ENCODE peak calls at places on chromosome 16, in four cellular contexts. J, Q, O and D are unnamed samples.

GRCh38 chr16:66964049-66964448 is 3.0 kb downstream of the CES3 start:
- DNase-seq in J (no peak), Q (no peak), O (no peak), D (no peak)

GRCh38 chr16:51569204-51569911 is 418.3 kb upstream of the SALL1 start:
- DNase-seq in J (peak; percentile 10), Q (no peak), O (peak; percentile 89), D (no peak)

GRCh38 chr16:1171854-1172428 is 19.0 kb downstream of the CACNA1H start:
- DNase-seq in J (no peak), Q (no peak), O (no peak), D (no peak)

GRCh38 chr16:47732806-47733150 is 271.6 kb downstream of the PHKB start:
- DNase-seq in J (peak; percentile 11), Q (peak; percentile 57), O (peak; percentile 85), D (no peak)

GRCh38 chr16:88448461-88449266 is 4.4 kb upstream of the ZFPM1 start:
- DNase-seq in J (no peak), Q (no peak), O (no peak), D (no peak)

GRCh38 chr16:78729687-78730086 is 630.2 kb downstream of the WWOX start:
- DNase-seq in J (no peak), Q (no peak), O (no peak), D (no peak)

GRCh38 chr16:74275031-74275636 is 21.5 kb upstream of the PSMD7 start:
- DNase-seq in J (peak; percentile 38), Q (peak; percentile 45), O (no peak), D (no peak)

GRCh38 chr16:68719993-68720489 is 17.1 kb upstream of the CDH1 start:
- DNase-seq in J (no peak), Q (no peak), O (no peak), D (no peak)

GRCh38 chr16:51151435-51151950 is 423 bp upstream of the SALL1 start:
- DNase-seq in J (no peak), Q (no peak), O (no peak), D (no peak)

GRCh38 chr16:1293921-1294656 is 15.3 kb upstream of the UBE2I start:
- DNase-seq in J (no peak), Q (peak; percentile 44), O (no peak), D (no peak)

GRCh38 chr16:57901480-57902069 is 69.4 kb downstream of the CNGB1 start:
- DNase-seq in J (no peak), Q (no peak), O (no peak), D (no peak)

GRCh38 chr16:7866144-7866543 is 533.5 kb downstream of the RBFOX1 start:
- DNase-seq in J (no peak), Q (no peak), O (no peak), D (no peak)

GRCh38 chr16:53754938-53755910 is 51.3 kb downstream of the FTO start:
- DNase-seq in J (no peak), Q (no peak), O (peak; percentile 92), D (peak; percentile 26)

GRCh38 chr16:728890-729744 is 2.2 kb downstream of the HAGHL start:
- DNase-seq in J (no peak), Q (peak; percentile 29), O (no peak), D (no peak)

GRCh38 chr16:1106659-1107058 is 10.6 kb upstream of the C1QTNF8 start:
- DNase-seq in J (no peak), Q (no peak), O (no peak), D (no peak)

GRCh38 chr16:88940196-88941050 is 36.6 kb downstream of the CBFA2T3 start:
- DNase-seq in J (no peak), Q (no peak), O (no peak), D (no peak)

GRCh38 chr16:47413041-47413440 is 47.8 kb downstream of the ITFG1 start:
- DNase-seq in J (no peak), Q (no peak), O (no peak), D (no peak)

GRCh38 chr16:79580465-79581200 is 19.9 kb downstream of the MAF start:
- DNase-seq in J (no peak), Q (no peak), O (no peak), D (no peak)

GRCh38 chr16:35525979-35526590 is 2066.7 kb downstream of the TP53TG3F start:
- DNase-seq in J (no peak), Q (peak; percentile 41), O (no peak), D (no peak)

GRCh38 chr16:56600398-56600999 is 7.9 kb upstream of the MT2A start:
- DNase-seq in J (peak; percentile 87), Q (peak; percentile 48), O (peak; percentile 48), D (no peak)

GRCh38 chr16:58196898-58197313 is 1.0 kb downstream of the CSNK2A2 start:
- DNase-seq in J (no peak), Q (no peak), O (peak; percentile 11), D (no peak)

GRCh38 chr16:14371778-14372431 is 258.2 kb downstream of the PARN start:
- DNase-seq in J (no peak), Q (no peak), O (no peak), D (no peak)

GRCh38 chr16:64416232-64417010 is 705.4 kb downstream of the CDH11 start:
- DNase-seq in J (no peak), Q (no peak), O (peak; percentile 12), D (no peak)

GRCh38 chr16:512802-513201 is 14.7 kb upstream of the CAPN15 start:
- DNase-seq in J (no peak), Q (no peak), O (no peak), D (no peak)

GRCh38 chr16:55475919-55476318 is 3.1 kb upstream of the MMP2 start:
- DNase-seq in J (no peak), Q (no peak), O (no peak), D (peak; percentile 39)

GRCh38 chr16:66416136-66416535 is 11.0 kb upstream of the BEAN1 start:
- DNase-seq in J (no peak), Q (peak; percentile 44), O (no peak), D (no peak)

GRCh38 chr16:29316673-29317237 is 89.8 kb downstream of the NPIPB11 start:
- DNase-seq in J (no peak), Q (no peak), O (no peak), D (no peak)

DNA sequence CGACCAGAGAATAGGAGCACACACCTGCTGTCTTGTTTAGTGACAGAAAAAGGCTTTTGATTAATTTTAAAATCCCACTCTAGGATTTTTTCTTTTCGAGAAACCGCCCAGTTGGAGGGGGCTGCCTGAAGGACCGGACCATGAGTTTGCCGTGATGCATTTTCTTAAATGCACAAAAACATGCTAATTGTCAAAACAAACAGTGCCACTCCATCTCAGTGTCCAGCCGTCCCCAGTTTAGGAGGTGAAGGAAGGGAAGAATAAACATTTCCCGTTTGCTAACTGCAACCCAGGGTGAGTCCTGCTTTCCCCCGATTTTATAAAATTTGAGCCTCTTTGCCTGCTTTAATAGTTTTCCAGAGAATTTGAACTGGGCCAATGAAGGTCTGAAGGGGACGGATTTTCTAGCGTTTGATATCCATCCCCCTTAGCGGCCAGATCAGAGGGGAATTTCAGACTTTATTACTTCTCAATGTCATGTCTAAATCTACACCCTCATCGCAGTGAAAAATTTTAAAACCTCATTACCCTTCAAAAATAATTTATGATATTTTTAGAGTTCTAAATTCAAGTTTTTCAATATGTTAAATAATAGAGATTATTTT is 3.3 kb downstream of the FOXC2 start:
- DNase-seq in J (no peak), Q (no peak), O (no peak), D (no peak)
- H3K27ac ChIP-seq in J (peak overlapping the region; percentile 10), Q (no peak overlapping the region), O (no peak overlapping the region), D (no peak overlapping the region)

GRCh38 chr16:15836074-15836473 is 20.8 kb downstream of the MYH11 start:
- DNase-seq in J (no peak), Q (no peak), O (no peak), D (no peak)
- H3K4me1 ChIP-seq in J (no peaks in the 10 kb centered on the region), Q (no peaks in the 10 kb centered on the region), O (no peaks in the 10 kb centered on the region), D (no peaks in the 10 kb centered on the region)

GRCh38 chr16:85151079-85151602 is 38.9 kb upstream of the CIBAR2 start:
- DNase-seq in J (no peak), Q (no peak), O (no peak), D (no peak)
- H3K27ac ChIP-seq in J (peak overlapping the region; percentile 81), Q (no peak overlapping the region), O (no peak overlapping the region), D (peak overlapping the region; percentile 97)

DNA sequence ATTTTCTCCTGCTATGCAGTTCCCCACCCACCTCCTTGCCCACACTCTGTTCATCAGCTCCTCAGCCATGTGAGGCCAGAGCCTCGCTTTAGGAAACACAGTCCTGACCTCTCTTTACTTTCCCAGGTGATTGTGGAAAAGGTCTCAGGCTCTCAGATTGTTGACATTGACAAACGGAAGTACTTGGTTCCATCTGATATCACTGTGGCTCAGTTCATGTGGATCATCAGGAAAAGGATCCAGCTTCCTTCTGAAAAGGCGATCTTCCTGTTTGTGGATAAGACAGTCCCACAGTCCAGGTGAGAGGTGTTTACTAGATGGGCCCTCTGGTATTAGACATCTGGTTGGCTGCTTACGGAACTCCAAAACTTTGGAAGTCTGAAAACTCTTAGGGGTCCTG is 1.7 kb downstream of the GABARAPL2 start:
- DNase-seq in J (no peak), Q (no peak), O (no peak), D (no peak)
- H3K4me1 ChIP-seq in J (peaks cover 15% of the 10 kb centered on the region), Q (peaks cover 17% of the 10 kb centered on the region), O (peaks cover 11% of the 10 kb centered on the region), D (peaks cover 55% of the 10 kb centered on the region)

DNA sequence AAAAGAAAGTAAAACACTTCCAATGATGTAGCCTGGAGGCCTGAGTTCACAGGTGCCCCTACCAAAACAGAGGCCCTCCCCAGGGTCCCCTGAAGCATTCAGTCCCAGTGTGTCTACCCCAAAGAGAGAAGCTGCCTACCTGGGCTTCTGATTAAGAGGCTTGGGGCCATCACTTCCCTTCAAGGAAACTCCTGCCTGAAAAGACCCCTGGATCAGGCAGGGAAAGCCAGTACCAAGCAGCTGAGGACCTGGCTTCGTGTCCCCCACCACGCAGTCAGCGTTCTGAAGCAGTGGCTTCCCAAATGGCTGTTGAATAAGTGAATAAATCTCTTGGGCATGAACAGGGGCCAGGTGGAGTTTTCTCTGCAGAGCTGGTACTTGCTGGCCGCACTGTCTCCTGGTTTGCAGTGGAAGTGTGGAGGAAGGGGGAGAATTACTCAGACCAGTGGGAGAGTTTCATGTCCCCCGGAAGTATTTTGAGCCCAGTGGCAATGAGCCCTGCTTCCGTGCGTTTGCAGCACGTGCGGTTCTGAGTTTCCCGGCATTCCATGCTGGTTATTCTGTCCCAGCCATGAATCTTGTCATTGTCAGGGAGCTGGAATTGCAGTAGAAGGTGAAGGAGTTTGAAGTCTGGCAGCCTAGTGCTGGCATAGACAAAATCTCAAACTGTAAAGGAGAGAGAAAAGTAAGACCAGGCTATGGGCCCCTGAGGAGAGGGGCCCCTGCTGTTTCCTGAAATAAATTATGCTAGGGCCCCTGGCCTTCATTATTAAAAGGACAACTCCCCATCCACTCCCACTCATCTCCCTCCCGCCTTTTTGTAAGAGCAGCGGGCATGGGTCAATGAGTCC is 27.0 kb downstream of the RMI2 start:
- DNase-seq in J (no peak), Q (peak; percentile 9), O (no peak), D (no peak)
- H3K27ac ChIP-seq in J (no peak overlapping the region), Q (no peak overlapping the region), O (no peak overlapping the region), D (no peak overlapping the region)

DNA sequence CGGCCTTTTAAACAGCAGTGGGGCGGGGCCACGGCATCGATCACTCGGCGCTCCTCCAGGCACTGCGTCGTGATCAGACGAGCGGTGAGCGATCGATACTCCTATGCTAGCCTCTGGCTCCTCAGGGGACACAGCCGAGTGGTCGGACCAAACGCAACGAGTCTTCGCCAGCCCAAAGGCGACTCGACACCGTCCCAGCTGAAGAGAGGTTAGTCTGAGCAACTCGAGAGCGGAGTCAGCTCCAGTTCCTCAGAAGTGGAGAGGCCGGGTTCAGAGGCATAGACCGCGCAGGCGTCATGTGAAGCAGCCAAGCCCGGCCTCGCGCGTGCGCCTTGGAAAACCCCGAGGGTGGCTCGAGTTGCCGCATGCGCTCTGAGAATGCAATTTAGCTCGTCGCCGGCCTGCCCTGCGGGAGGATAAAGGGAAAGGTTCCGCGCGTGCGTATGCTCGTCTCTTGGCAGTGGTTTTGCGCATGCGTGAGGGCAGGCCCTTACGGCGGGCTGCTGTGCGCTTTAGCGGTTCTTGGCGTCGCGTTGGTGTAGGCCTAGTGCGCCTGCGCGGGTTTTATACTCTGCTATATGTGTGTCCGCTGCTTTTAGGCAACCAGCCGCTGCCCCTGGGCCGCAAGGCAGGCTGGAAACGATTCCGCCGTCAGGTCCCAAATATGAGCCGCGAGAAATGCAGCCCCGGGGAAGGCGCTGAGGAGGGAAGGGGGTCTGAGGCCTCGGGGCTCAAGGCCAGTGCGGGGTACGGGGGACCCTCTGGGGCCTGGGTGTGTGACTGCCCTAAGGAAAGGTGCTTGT is at the start of gene KDM8:
- DNase-seq in J (peak; percentile 98), Q (peak; percentile 99), O (peak; percentile 99), D (peak; percentile 99)
- H3K4me1 ChIP-seq in J (peaks cover 10% of the 10 kb centered on the region), Q (peaks cover 15% of the 10 kb centered on the region), O (peaks cover 16% of the 10 kb centered on the region), D (peaks cover 24% of the 10 kb centered on the region)